ENCODE peak calls at places on chromosomes 12 and 14, in eight cellular contexts. I is GM12865; Q is bronchial epithelial cell; X is anterior cingulate cortex; S is activated CD4-positive, alpha-beta T cell treated with anti-CD3 and anti-CD28 coated beads, Interleukin-2, amount 10 ng/mL, durations not matched to agents 7 days and 5 days; H is fibroblast of gingiva; K is NCI-H69; B is aorta. G is an unnamed sample.

GRCh38 chr14:22598896-22599244 is 770 bp downstream of the ABHD4 start:
- DNase-seq in K (peak; percentile 22), H (peak; percentile 60), I (peak; percentile 49), B (no peak), X (no peak), S (peak; percentile 37), Q (peak; percentile 86), G (peak; percentile 90)

GRCh38 chr14:59771577-59771976 is 99.0 kb downstream of the RTN1 start:
- DNase-seq in S (no peak), X (no peak), K (peak; percentile 89), Q (peak; percentile 76), B (no peak), I (no peak), H (no peak), G (no peak)

GRCh38 chr14:73049428-73049827 is 8.9 kb upstream of the RBM25 start:
- DNase-seq in I (no peak), H (no peak), S (no peak), X (no peak), B (no peak), K (no peak), Q (no peak), G (no peak)

GRCh38 chr14:32203928-32204357 is 874 bp upstream of the RNU6-8 start:
- DNase-seq in X (no peak), Q (no peak), I (peak; percentile 21), B (no peak), K (peak; percentile 75), H (no peak), S (peak; percentile 21), G (no peak)

GRCh38 chr14:50397461-50398196 is 948 bp upstream of the CDKL1 start:
- DNase-seq in B (no peak), S (no peak), I (no peak), Q (peak; percentile 38), H (peak; percentile 21), K (peak; percentile 70), X (no peak), G (no peak)

GRCh38 chr12:24232531-24232930 is 283.1 kb upstream of the SOX5 start:
- DNase-seq in K (no peak), S (no peak), X (no peak), Q (peak; percentile 62), I (no peak), H (no peak), B (no peak), G (no peak)

GRCh38 chr14:21070083-21070609 is at the start of gene ARHGEF40:
- DNase-seq in B (peak; percentile 91), H (peak; percentile 59), Q (no peak), S (no peak), K (peak; percentile 54), I (no peak), X (peak; percentile 39), G (peak; percentile 22)

GRCh38 chr12:32483499-32483898 is 84.1 kb downstream of the FGD4 start:
- DNase-seq in X (no peak), I (no peak), B (no peak), K (peak; percentile 79), S (no peak), Q (no peak), H (no peak), G (no peak)

GRCh38 chr12:124240493-124240892 is 54.4 kb upstream of the RFLNA start:
- DNase-seq in B (no peak), X (no peak), S (no peak), K (peak; percentile 37), I (peak; percentile 16), H (no peak), Q (no peak), G (peak; percentile 30)

GRCh38 chr14:68147331-68147730 is 327.8 kb downstream of the RAD51B start:
- DNase-seq in S (no peak), Q (no peak), X (no peak), K (peak; percentile 66), H (peak; percentile 12), I (no peak), B (no peak), G (no peak)

GRCh38 chr12:116360579-116361403 is 83.3 kb upstream of the MED13L start:
- DNase-seq in I (peak; percentile 24), H (no peak), Q (no peak), B (no peak), X (no peak), K (no peak), S (peak; percentile 33), G (peak; percentile 54)

GRCh38 chr14:56812364-56813103 is 2.3 kb upstream of the OTX2 start:
- DNase-seq in X (no peak), K (no peak), Q (no peak), H (no peak), I (no peak), S (no peak), B (no peak), G (no peak)

GRCh38 chr12:4353785-4354208 is 25.7 kb downstream of the FGF23 start:
- DNase-seq in K (peak; percentile 47), X (no peak), Q (peak; percentile 20), S (peak; percentile 59), I (peak; percentile 12), H (no peak), B (no peak), G (peak; percentile 4)

GRCh38 chr12:116317986-116318737 is 40.7 kb upstream of the MED13L start:
- DNase-seq in X (no peak), Q (peak; percentile 80), H (no peak), S (no peak), K (peak; percentile 58), B (no peak), I (no peak), G (no peak)

GRCh38 chr12:51632598-51632997 is 41.6 kb downstream of the SCN8A start:
- DNase-seq in X (no peak), K (peak; percentile 93), H (no peak), B (no peak), Q (no peak), S (no peak), I (no peak), G (no peak)

GRCh38 chr12:117836476-117836875 is 132.3 kb downstream of the KSR2 start:
- DNase-seq in S (no peak), H (no peak), B (no peak), X (no peak), Q (no peak), I (no peak), K (no peak), G (no peak)

GRCh38 chr14:101480747-101481530 is 80.4 kb upstream of the DIO3 start:
- DNase-seq in B (peak; percentile 59), X (no peak), S (no peak), K (no peak), Q (peak; percentile 96), H (peak; percentile 33), I (no peak), G (no peak)

GRCh38 chr14:58280954-58281787 is 17.2 kb upstream of the ARID4A start:
- DNase-seq in X (no peak), Q (peak; percentile 88), B (no peak), I (peak; percentile 22), S (peak; percentile 25), K (peak; percentile 10), H (peak; percentile 76), G (peak; percentile 59)

GRCh38 chr12:89750821-89751227 is 42.2 kb upstream of the ATP2B1 start:
- DNase-seq in S (no peak), I (no peak), Q (no peak), X (no peak), H (peak; percentile 95), K (peak; percentile 22), B (no peak), G (no peak)

GRCh38 chr12:98127854-98128253 is 387.5 kb upstream of the TMPO start:
- DNase-seq in I (no peak), X (no peak), Q (no peak), K (no peak), H (no peak), B (no peak), S (no peak), G (no peak)

GRCh38 chr12:52906049-52906645 is 1.3 kb upstream of the KRT8 start:
- DNase-seq in H (no peak), X (no peak), S (no peak), K (peak; percentile 48), I (no peak), B (no peak), Q (peak; percentile 85), G (no peak)

GRCh38 chr14:71060795-71061455 is 153.7 kb downstream of the PCNX1 start:
- DNase-seq in B (no peak), H (no peak), K (no peak), I (no peak), S (no peak), X (no peak), Q (no peak), G (no peak)

GRCh38 chr12:123250471-123251383 is 17.5 kb downstream of the MTRFR start:
- DNase-seq in H (no peak), K (peak; percentile 97), B (no peak), Q (peak; percentile 96), I (no peak), X (no peak), S (no peak), G (no peak)

GRCh38 chr12:100699209-100699608 is 95.4 kb upstream of the ANO4 start:
- DNase-seq in B (no peak), K (peak; percentile 12), S (no peak), I (peak; percentile 9), H (no peak), X (no peak), Q (no peak), G (no peak)

GRCh38 chr14:101231828-101232227 is 328.3 kb upstream of the RTL1 start:
- DNase-seq in Q (no peak), B (peak; percentile 45), H (no peak), I (no peak), X (no peak), K (no peak), S (no peak), G (no peak)

GRCh38 chr14:99413172-99413571 is 67.5 kb downstream of the SETD3 start:
- DNase-seq in B (no peak), I (no peak), X (no peak), Q (no peak), K (no peak), H (no peak), S (no peak), G (no peak)

GRCh38 chr12:71283883-71284282 is 126.1 kb upstream of the TSPAN8 start:
- DNase-seq in X (no peak), B (no peak), K (no peak), Q (no peak), H (no peak), I (no peak), S (no peak), G (no peak)

GRCh38 chr12:24226745-24227350 is 277.4 kb upstream of the SOX5 start:
- DNase-seq in K (peak; percentile 51), X (no peak), B (no peak), H (peak; percentile 94), Q (peak; percentile 93), S (no peak), I (no peak), G (no peak)

GRCh38 chr12:124654666-124655316 is 87.4 kb upstream of the NCOR2 start:
- DNase-seq in S (no peak), H (no peak), I (no peak), X (peak; percentile 54), B (peak; percentile 91), Q (peak; percentile 25), K (peak; percentile 61), G (no peak)

G was measured in erythroblast.